ENCODE peak calls at places on chromosome 19, in ten cellular contexts. One of them, this sample, is unnamed.
A peak's percentile ranks its signal among the peaks of the same experiment; 100 is the strongest.

GRCh38 chr19:10670187-10670586 is 16.0 kb downstream of the ILF3 start:
- DNase-seq in fibroblast of the conjunctiva: peak; percentile 49
- DNase-seq in suprapubic skin: no peak
- DNase-seq in naive thymus-derived CD4-positive, alpha-beta T cell: no peak
- DNase-seq in Peyer's patch: no peak
- DNase-seq in stimulated activated CD4-positive, alpha-beta T cell treated with anti-CD3 and anti-CD28 coated beads, Interleukin-4, amount 100 ng/mL, for 1 hour: no peak
- DNase-seq in NCI-H510A treated with DMSO at 0.1 percent for 48 hours: no peak
- DNase-seq in T-helper 2 cell: no peak
- DNase-seq in AML-193: no peak
- DNase-seq in testis: no peak
- DNase-seq in this sample: no peak

GRCh38 chr19:42555317-42555716 is 27.0 kb upstream of the CEACAM1 start:
- DNase-seq in testis: no peak
- DNase-seq in AML-193: peak; percentile 22
- DNase-seq in NCI-H510A treated with DMSO at 0.1 percent for 48 hours: no peak
- DNase-seq in fibroblast of the conjunctiva: no peak
- DNase-seq in T-helper 2 cell: no peak
- DNase-seq in stimulated activated CD4-positive, alpha-beta T cell treated with anti-CD3 and anti-CD28 coated beads, Interleukin-4, amount 100 ng/mL, for 1 hour: no peak
- DNase-seq in naive thymus-derived CD4-positive, alpha-beta T cell: no peak
- DNase-seq in Peyer's patch: no peak
- DNase-seq in suprapubic skin: no peak
- DNase-seq in this sample: no peak

GRCh38 chr19:6761053-6761676 is 6.1 kb downstream of the SH2D3A start:
- DNase-seq in naive thymus-derived CD4-positive, alpha-beta T cell: no peak
- DNase-seq in NCI-H510A treated with DMSO at 0.1 percent for 48 hours: no peak
- DNase-seq in testis: peak; percentile 81
- DNase-seq in fibroblast of the conjunctiva: no peak
- DNase-seq in suprapubic skin: no peak
- DNase-seq in stimulated activated CD4-positive, alpha-beta T cell treated with anti-CD3 and anti-CD28 coated beads, Interleukin-4, amount 100 ng/mL, for 1 hour: no peak
- DNase-seq in T-helper 2 cell: no peak
- DNase-seq in Peyer's patch: no peak
- DNase-seq in AML-193: no peak
- DNase-seq in this sample: no peak

GRCh38 chr19:12788682-12789097 is 2.6 kb upstream of the JUNB start:
- DNase-seq in testis: peak; percentile 88
- DNase-seq in suprapubic skin: no peak
- DNase-seq in AML-193: peak; percentile 23
- DNase-seq in naive thymus-derived CD4-positive, alpha-beta T cell: no peak
- DNase-seq in T-helper 2 cell: no peak
- DNase-seq in NCI-H510A treated with DMSO at 0.1 percent for 48 hours: no peak
- DNase-seq in fibroblast of the conjunctiva: peak; percentile 52
- DNase-seq in Peyer's patch: peak; percentile 90
- DNase-seq in stimulated activated CD4-positive, alpha-beta T cell treated with anti-CD3 and anti-CD28 coated beads, Interleukin-4, amount 100 ng/mL, for 1 hour: peak; percentile 52
- DNase-seq in this sample: no peak

GRCh38 chr19:39031368-39032163 is 783 bp downstream of the FBXO27 start:
- DNase-seq in AML-193: no peak
- DNase-seq in naive thymus-derived CD4-positive, alpha-beta T cell: peak; percentile 25
- DNase-seq in testis: peak; percentile 96
- DNase-seq in fibroblast of the conjunctiva: no peak
- DNase-seq in Peyer's patch: peak; percentile 90
- DNase-seq in NCI-H510A treated with DMSO at 0.1 percent for 48 hours: peak; percentile 95
- DNase-seq in stimulated activated CD4-positive, alpha-beta T cell treated with anti-CD3 and anti-CD28 coated beads, Interleukin-4, amount 100 ng/mL, for 1 hour: peak; percentile 80
- DNase-seq in T-helper 2 cell: peak; percentile 76
- DNase-seq in suprapubic skin: peak; percentile 90
- DNase-seq in this sample: peak; percentile 100

GRCh38 chr19:38730731-38731589 is 13.3 kb downstream of the CAPN12 start:
- DNase-seq in stimulated activated CD4-positive, alpha-beta T cell treated with anti-CD3 and anti-CD28 coated beads, Interleukin-4, amount 100 ng/mL, for 1 hour: no peak
- DNase-seq in testis: no peak
- DNase-seq in T-helper 2 cell: no peak
- DNase-seq in suprapubic skin: peak; percentile 72
- DNase-seq in NCI-H510A treated with DMSO at 0.1 percent for 48 hours: no peak
- DNase-seq in Peyer's patch: peak; percentile 53
- DNase-seq in naive thymus-derived CD4-positive, alpha-beta T cell: no peak
- DNase-seq in AML-193: no peak
- DNase-seq in fibroblast of the conjunctiva: no peak
- DNase-seq in this sample: no peak

GRCh38 chr19:1430201-1430621 is 8.0 kb upstream of the RPS15 start:
- DNase-seq in T-helper 2 cell: no peak
- DNase-seq in testis: no peak
- DNase-seq in Peyer's patch: no peak
- DNase-seq in naive thymus-derived CD4-positive, alpha-beta T cell: no peak
- DNase-seq in stimulated activated CD4-positive, alpha-beta T cell treated with anti-CD3 and anti-CD28 coated beads, Interleukin-4, amount 100 ng/mL, for 1 hour: no peak
- DNase-seq in suprapubic skin: no peak
- DNase-seq in NCI-H510A treated with DMSO at 0.1 percent for 48 hours: no peak
- DNase-seq in AML-193: no peak
- DNase-seq in fibroblast of the conjunctiva: no peak
- DNase-seq in this sample: no peak

GRCh38 chr19:51688665-51689571 is 4.2 kb upstream of the SPACA6 start:
- DNase-seq in Peyer's patch: peak; percentile 72
- DNase-seq in naive thymus-derived CD4-positive, alpha-beta T cell: no peak
- DNase-seq in suprapubic skin: peak; percentile 92
- DNase-seq in NCI-H510A treated with DMSO at 0.1 percent for 48 hours: peak; percentile 86
- DNase-seq in T-helper 2 cell: no peak
- DNase-seq in fibroblast of the conjunctiva: peak; percentile 95
- DNase-seq in testis: peak; percentile 92
- DNase-seq in stimulated activated CD4-positive, alpha-beta T cell treated with anti-CD3 and anti-CD28 coated beads, Interleukin-4, amount 100 ng/mL, for 1 hour: peak; percentile 21
- DNase-seq in AML-193: peak; percentile 29
- DNase-seq in this sample: no peak

GRCh38 chr19:29845576-29846176 is 33.9 kb downstream of the CCNE1 start:
- DNase-seq in Peyer's patch: peak; percentile 63
- DNase-seq in T-helper 2 cell: no peak
- DNase-seq in naive thymus-derived CD4-positive, alpha-beta T cell: no peak
- DNase-seq in NCI-H510A treated with DMSO at 0.1 percent for 48 hours: no peak
- DNase-seq in fibroblast of the conjunctiva: no peak
- DNase-seq in testis: peak; percentile 57
- DNase-seq in stimulated activated CD4-positive, alpha-beta T cell treated with anti-CD3 and anti-CD28 coated beads, Interleukin-4, amount 100 ng/mL, for 1 hour: peak; percentile 32
- DNase-seq in suprapubic skin: no peak
- DNase-seq in AML-193: peak; percentile 17
- DNase-seq in this sample: no peak